ENCODE peak calls at places on chromosome 5, in six cellular contexts. B is lower lobe of right lung, R is left ventricle myocardium inferior, A is type B pancreatic cell, L is endothelial cell of umbilical vein, T is GM12865. X is an unnamed sample.

GRCh38 chr5:7015586-7016256 is 302.5 kb downstream of the TENT4A start:
- DNase-seq in A (no peak), R (no peak), B (no peak), L (no peak), T (no peak), X (no peak)

GRCh38 chr5:169980418-169981053 is at the start of gene INSYN2B:
- DNase-seq in T (peak), B (peak), A (peak), L (peak), R (peak), X (peak)

GRCh38 chr5:120228262-120229031 is 235.7 kb upstream of the PRR16 start:
- DNase-seq in R (no peak), T (peak), B (no peak), L (no peak), A (no peak), X (no peak)

GRCh38 chr5:157689942-157690689 is 18.8 kb downstream of the C5orf52 start:
- DNase-seq in A (peak), R (no peak), T (peak), B (no peak), L (no peak), X (no peak)

GRCh38 chr5:158414780-158415179 is 555.8 kb upstream of the CLINT1 start:
- DNase-seq in L (peak), B (no peak), T (no peak), R (no peak), A (no peak), X (no peak)

GRCh38 chr5:133612021-133612860 is at the start of gene FSTL4:
- DNase-seq in T (peak), B (peak), R (no peak), A (no peak), L (no peak), X (peak)

GRCh38 chr5:29079771-29080170 is 2041.4 kb upstream of the CDH9 start:
- DNase-seq in T (no peak), L (no peak), B (no peak), A (no peak), R (no peak), X (no peak)

GRCh38 chr5:71693828-71694427 is 25.1 kb upstream of the CARTPT start:
- DNase-seq in B (no peak), A (no peak), L (no peak), R (no peak), T (no peak), X (no peak)

GRCh38 chr5:77644443-77645157 is 6.1 kb upstream of the OTP start:
- DNase-seq in B (no peak), L (no peak), T (no peak), A (no peak), R (no peak), X (peak)

GRCh38 chr5:174837919-174838902 is 113.8 kb downstream of the MSX2 start:
- DNase-seq in R (no peak), T (no peak), A (no peak), B (no peak), L (no peak), X (no peak)

GRCh38 chr5:168415971-168416370 is 70.3 kb upstream of the RARS1 start:
- DNase-seq in L (no peak), A (no peak), T (no peak), R (no peak), B (no peak), X (no peak)

GRCh38 chr5:91049800-91050199 is 333.3 kb downstream of the ARRDC3 start:
- DNase-seq in L (peak), T (no peak), A (no peak), R (no peak), B (no peak), X (no peak)

GRCh38 chr5:51389582-51390463 is 6.6 kb downstream of the ISL1 start:
- DNase-seq in L (no peak), B (no peak), A (no peak), R (no peak), T (no peak), X (no peak)

GRCh38 chr5:169020102-169020501 is 280.8 kb downstream of the SLIT3 start:
- DNase-seq in L (peak), R (no peak), T (no peak), B (no peak), A (no peak), X (no peak)

GRCh38 chr5:58475404-58475803 is 15.5 kb upstream of the PLK2 start:
- DNase-seq in L (no peak), B (no peak), R (no peak), A (no peak), T (no peak), X (no peak)

GRCh38 chr5:6724321-6724929 is 11.2 kb downstream of the TENT4A start:
- DNase-seq in L (no peak), B (no peak), A (no peak), T (no peak), R (no peak), X (no peak)

GRCh38 chr5:72508241-72509170 is 1.3 kb upstream of the ZNF366 start:
- DNase-seq in L (no peak), B (no peak), T (peak), R (no peak), A (no peak), X (peak)

GRCh38 chr5:101473483-101473882 is 570.4 kb upstream of the ST8SIA4 start:
- DNase-seq in T (peak), B (no peak), A (no peak), R (no peak), L (no peak), X (no peak)

GRCh38 chr5:139806111-139806510 is 10.5 kb downstream of the PSD2 start:
- DNase-seq in T (no peak), A (no peak), L (no peak), B (no peak), R (no peak), X (no peak)

GRCh38 chr5:76403713-76403962 is 553 bp downstream of the IQGAP2 start:
- DNase-seq in B (no peak), A (no peak), T (no peak), R (no peak), L (no peak), X (no peak)

GRCh38 chr5:75018805-75019587 is 33.4 kb downstream of the GCNT4 start:
- DNase-seq in L (no peak), T (no peak), R (no peak), B (no peak), A (no peak), X (no peak)

GRCh38 chr5:122473138-122473843 is 161.3 kb downstream of the SNCAIP start:
- DNase-seq in R (no peak), A (no peak), B (no peak), T (no peak), L (no peak), X (no peak)

GRCh38 chr5:87408219-87408618 is 4.5 kb downstream of the CCNH start:
- DNase-seq in R (no peak), T (no peak), A (no peak), L (no peak), B (no peak), X (no peak)

GRCh38 chr5:151140686-151141459 is 16.7 kb downstream of the ANXA6 start:
- DNase-seq in L (no peak), R (no peak), T (no peak), B (no peak), A (no peak), X (no peak)

GRCh38 chr5:96968074-96968473 is 32.2 kb downstream of the LNPEP start:
- DNase-seq in T (no peak), R (no peak), L (peak), B (no peak), A (no peak), X (no peak)

GRCh38 chr5:134273642-134274361 is 47.9 kb upstream of the PPP2CA start:
- DNase-seq in A (no peak), B (no peak), R (no peak), T (no peak), L (no peak), X (no peak)

GRCh38 chr5:5289537-5289936 is 132.9 kb upstream of the ICE1 start:
- DNase-seq in A (no peak), B (no peak), L (no peak), R (no peak), T (no peak), X (no peak)

GRCh38 chr5:71882826-71883744 is 164.0 kb downstream of the CARTPT start:
- DNase-seq in A (no peak), L (no peak), B (no peak), R (peak), T (no peak), X (no peak)

GRCh38 chr5:133681896-133682295 is 69.6 kb upstream of the FSTL4 start:
- DNase-seq in R (no peak), T (no peak), L (no peak), A (peak), B (no peak), X (no peak)

GRCh38 chr5:72767289-72768010 is 49.0 kb upstream of the TNPO1 start:
- DNase-seq in T (no peak), R (no peak), L (peak), B (no peak), A (no peak), X (no peak)

GRCh38 chr5:160325716-160326115 is 13.4 kb upstream of the CCNJL start:
- DNase-seq in B (no peak), R (no peak), T (no peak), L (no peak), A (no peak), X (no peak)
- TF ChIP-seq CTCF in B (no peak), R (no peak), T (no peak), L (no peak), A (no peak), X (no peak)

GRCh38 chr5:116308391-116308790 is 223.6 kb downstream of the COMMD10 start:
- DNase-seq in T (no peak), A (no peak), R (no peak), L (no peak), B (no peak), X (no peak)

GRCh38 chr5:116301110-116301509 is 216.3 kb downstream of the COMMD10 start:
- DNase-seq in R (no peak), L (no peak), T (no peak), B (no peak), A (no peak), X (no peak)

GRCh38 chr5:116303810-116304209 is 219.0 kb downstream of the COMMD10 start:
- DNase-seq in T (no peak), R (no peak), B (no peak), A (no peak), L (no peak), X (no peak)

GRCh38 chr5:116303340-116303739 is 218.5 kb downstream of the COMMD10 start:
- DNase-seq in T (no peak), A (no peak), L (no peak), R (no peak), B (no peak), X (no peak)

DNA sequence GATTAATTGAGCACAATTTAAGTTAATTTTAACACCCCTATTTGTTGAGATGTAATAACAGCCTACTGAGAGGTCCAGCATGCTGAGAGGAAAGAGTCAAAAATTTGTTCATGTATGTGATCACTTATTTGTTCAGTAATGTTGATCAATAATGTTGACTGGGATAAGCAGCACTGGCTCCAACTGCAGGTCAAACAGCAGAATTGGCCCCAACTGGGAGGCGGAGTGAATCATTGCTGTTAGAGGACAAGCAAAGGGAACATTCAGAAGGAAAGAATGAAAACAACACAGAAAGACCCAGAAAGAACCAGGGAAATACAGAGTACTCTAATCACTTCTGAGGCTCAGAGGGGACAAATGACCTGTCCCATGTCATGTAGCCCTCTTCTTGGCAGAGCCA is 221.1 kb downstream of the COMMD10 start:
- DNase-seq in B (no peak), L (no peak), R (no peak), T (no peak), A (no peak), X (no peak)
- TF ChIP-seq CTCF in B (no peak), L (no peak), R (no peak), T (no peak), A (no peak), X (no peak)

DNA sequence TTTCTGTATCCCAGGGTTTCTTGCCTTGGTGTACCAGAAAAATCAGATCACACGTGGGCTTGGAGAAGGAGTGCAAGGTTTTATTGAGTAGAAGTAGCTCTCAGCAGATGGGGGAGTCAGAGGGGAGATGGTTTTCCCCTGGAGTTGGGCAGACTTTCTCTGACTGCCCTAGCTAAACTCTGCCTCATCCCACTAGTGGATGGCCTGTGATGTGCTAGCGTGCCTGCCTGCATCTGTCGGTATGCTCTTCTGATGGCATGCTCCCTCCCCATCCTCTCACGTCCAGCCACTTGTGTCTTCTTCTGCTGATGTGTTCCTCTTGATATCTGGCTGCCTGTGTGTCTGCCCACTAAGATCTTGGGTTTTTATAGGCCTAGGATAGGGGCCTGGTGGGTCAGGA is 616.1 kb upstream of the RGMB start:
- DNase-seq in R (no peak), T (no peak), A (no peak), L (no peak), B (no peak), X (no peak)
- TF ChIP-seq CTCF in R (no peak), T (no peak), A (no peak), L (no peak), B (no peak), X (no peak)

GRCh38 chr5:143016777-143017374 is 246.7 kb downstream of the ARHGAP26 start:
- DNase-seq in B (no peak), T (peak), A (no peak), R (no peak), L (peak), X (no peak)
- TF ChIP-seq CTCF in B (peak), T (peak), A (peak), R (peak), L (peak), X (peak)

GRCh38 chr5:141513627-141514329 is 24.9 kb downstream of the PCDHGC5 start:
- DNase-seq in R (peak), L (peak), A (peak), T (peak), B (peak), X (peak)
- TF ChIP-seq CTCF in R (no peak), L (no peak), A (no peak), T (no peak), B (no peak), X (no peak)

GRCh38 chr5:26700759-26701384 is 337.5 kb downstream of the CDH9 start:
- DNase-seq in L (no peak), R (no peak), T (peak), A (no peak), B (no peak), X (peak)
- TF ChIP-seq CTCF in L (no peak), R (peak), T (peak), A (peak), B (peak), X (peak)

GRCh38 chr5:176391479-176391878 is 2.9 kb downstream of the HIGD2A start:
- DNase-seq in R (no peak), A (no peak), B (no peak), L (no peak), T (no peak), X (no peak)
- TF ChIP-seq CTCF in R (no peak), A (no peak), B (no peak), L (no peak), T (no peak), X (no peak)

GRCh38 chr5:165497707-165498106 is 1992.3 kb downstream of the MAT2B start:
- DNase-seq in R (no peak), A (no peak), L (peak), T (peak), B (no peak), X (peak)
- TF ChIP-seq CTCF in R (peak), A (peak), L (no peak), T (peak), B (peak), X (peak)

GRCh38 chr5:126488362-126489065 is 65.3 kb downstream of the GRAMD2B start:
- DNase-seq in T (no peak), B (no peak), R (no peak), L (no peak), A (no peak), X (no peak)

GRCh38 chr5:126490167-126490937 is 67.1 kb downstream of the GRAMD2B start:
- DNase-seq in R (no peak), B (no peak), T (no peak), L (no peak), A (no peak), X (no peak)

GRCh38 chr5:126494393-126494792 is 71.2 kb downstream of the GRAMD2B start:
- DNase-seq in L (no peak), T (no peak), A (no peak), R (no peak), B (no peak), X (no peak)

GRCh38 chr5:126497506-126497905 is 74.3 kb downstream of the GRAMD2B start:
- DNase-seq in B (no peak), A (no peak), T (peak), L (no peak), R (no peak), X (no peak)

GRCh38 chr5:126492939-126493338 is 69.7 kb downstream of the GRAMD2B start:
- DNase-seq in R (no peak), T (peak), A (no peak), B (no peak), L (no peak), X (no peak)
- TF ChIP-seq CTCF in R (peak), T (peak), A (peak), B (no peak), L (no peak), X (peak)